ENCODE peak calls at places on chromosome 4, in four cellular contexts. K, V, U and X are unnamed samples.
A peak's percentile ranks its signal among the peaks of the same experiment; 100 is the strongest.

GRCh38 chr4:3446631-3447320 is 5.0 kb downstream of the HGFAC start:
- DNase-seq in K (no peak), V (no peak), U (no peak), X (no peak)

GRCh38 chr4:86831262-86832090 is 17.7 kb downstream of the SLC10A6 start:
- DNase-seq in K (no peak), V (no peak), U (peak; percentile 1), X (no peak)

GRCh38 chr4:28469886-28470285 is 1609.2 kb downstream of the STIM2 start:
- DNase-seq in K (no peak), V (no peak), U (no peak), X (no peak)

GRCh38 chr4:99947190-99947578 is 766 bp upstream of the DNAJB14 start:
- DNase-seq in K (no peak), V (no peak), U (no peak), X (no peak)

GRCh38 chr4:150127757-150128156 is 49.5 kb downstream of the DCLK2 start:
- DNase-seq in K (no peak), V (no peak), U (no peak), X (no peak)

GRCh38 chr4:65671402-65671801 is 1.1 kb upstream of the EPHA5 start:
- DNase-seq in K (no peak), V (no peak), U (peak; percentile 6), X (no peak)

GRCh38 chr4:184143770-184144564 is 73.7 kb downstream of the ENPP6 start:
- DNase-seq in K (peak; percentile 68), V (no peak), U (no peak), X (no peak)

GRCh38 chr4:42555828-42556227 is 101.1 kb downstream of the ATP8A1 start:
- DNase-seq in K (no peak), V (no peak), U (no peak), X (no peak)

GRCh38 chr4:185213341-185213740 is 3.9 kb downstream of the SNX25 start:
- DNase-seq in K (no peak), V (no peak), U (no peak), X (no peak)

GRCh38 chr4:15168759-15169158 is 166.5 kb downstream of the CPEB2 start:
- DNase-seq in K (no peak), V (no peak), U (no peak), X (no peak)
- TF ChIP-seq MAX in K (no peak), V (no peak), U (no peak), X (no peak)

GRCh38 chr4:69522554-69522953 is 26.8 kb upstream of the UGT2B4 start:
- DNase-seq in K (no peak), V (no peak), U (no peak), X (no peak)

GRCh38 chr4:69517674-69518073 is 22.0 kb upstream of the UGT2B4 start:
- DNase-seq in K (no peak), V (no peak), U (peak; percentile 6), X (no peak)

GRCh38 chr4:69523385-69524132 is 27.9 kb upstream of the UGT2B4 start:
- DNase-seq in K (no peak), V (no peak), U (no peak), X (no peak)

GRCh38 chr4:69518543-69519198 is 23.0 kb upstream of the UGT2B4 start:
- DNase-seq in K (no peak), V (no peak), U (no peak), X (no peak)

DNA sequence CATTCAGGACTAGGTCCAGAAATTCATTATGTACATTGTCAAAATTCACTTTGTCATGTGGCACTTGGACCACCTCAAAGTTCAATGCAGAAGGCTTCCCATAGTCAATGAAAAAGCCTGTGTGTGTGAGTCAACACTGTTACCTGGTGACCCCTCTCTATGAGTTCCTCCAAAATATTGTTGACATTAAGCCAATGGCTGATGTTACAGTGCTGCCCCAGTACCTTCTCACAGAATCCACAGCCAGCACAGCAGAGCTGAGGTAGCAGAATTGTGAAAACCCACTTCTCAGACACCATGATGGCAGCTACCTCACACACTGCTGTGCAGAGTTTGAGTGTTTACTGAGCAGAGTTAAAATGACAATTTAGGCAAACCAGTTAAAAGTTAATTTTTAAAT is 22.4 kb upstream of the UGT2B4 start:
- DNase-seq in K (no peak), V (no peak), U (peak; percentile 39), X (no peak)
- TF ChIP-seq FOXJ3 in K (no peak), V (no peak), U (no peak), X (no peak)

DNA sequence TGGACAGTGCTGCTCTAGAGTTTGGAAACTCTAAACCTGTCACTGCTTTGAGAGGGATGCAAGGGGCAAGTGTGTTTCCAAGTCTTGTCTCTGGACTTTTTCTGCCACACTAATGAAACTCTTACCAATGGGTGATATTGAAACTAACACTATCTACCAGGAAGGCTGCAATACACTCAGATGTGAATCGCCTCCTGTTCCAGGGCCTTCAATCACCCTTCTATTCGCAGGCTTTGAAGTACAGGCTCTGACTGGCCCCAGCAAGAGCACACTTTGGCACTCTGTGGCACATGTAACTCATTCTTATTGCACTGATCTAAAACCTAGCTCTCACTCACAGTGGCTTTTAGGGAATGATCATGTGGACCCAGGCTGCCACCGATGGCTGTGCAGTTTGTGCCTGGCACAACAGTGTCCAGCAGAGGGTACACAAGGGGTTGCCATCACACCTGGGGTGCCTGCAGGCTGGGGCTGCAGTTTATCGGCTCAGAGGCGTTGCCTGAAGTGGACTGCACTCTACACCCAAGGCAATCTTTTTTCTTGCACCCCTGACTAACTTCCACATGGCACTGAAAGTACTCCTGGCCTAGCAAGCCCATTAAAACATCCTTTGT is 210.8 kb downstream of the MGST2 start:
- DNase-seq in K (no peak), V (peak; percentile 41), U (no peak), X (no peak)
- TF ChIP-seq MAX in K (no peak), V (no peak), U (no peak), X (no peak)

DNA sequence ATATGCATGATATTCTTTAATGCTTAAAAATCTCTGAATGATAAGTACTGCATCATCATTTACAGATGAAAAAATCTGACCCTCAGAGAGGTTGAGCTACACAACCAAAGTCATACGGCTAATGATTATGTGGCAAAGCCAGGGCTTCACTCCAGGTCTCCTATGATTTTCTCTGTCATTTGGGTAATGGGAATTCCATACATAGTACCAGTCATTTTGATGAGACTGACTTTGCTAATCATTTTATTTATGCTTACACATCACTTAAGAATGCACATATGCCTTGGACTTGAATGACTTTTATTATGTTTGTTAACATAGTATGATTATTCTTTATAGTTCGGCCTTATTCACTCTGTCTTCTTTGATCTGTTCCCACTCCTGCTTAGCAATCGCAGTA is 255.1 kb upstream of the GPRIN3 start:
- DNase-seq in K (no peak), V (no peak), U (no peak), X (no peak)
- TF ChIP-seq FOXJ3 in K (no peak), V (no peak), U (no peak), X (no peak)

DNA sequence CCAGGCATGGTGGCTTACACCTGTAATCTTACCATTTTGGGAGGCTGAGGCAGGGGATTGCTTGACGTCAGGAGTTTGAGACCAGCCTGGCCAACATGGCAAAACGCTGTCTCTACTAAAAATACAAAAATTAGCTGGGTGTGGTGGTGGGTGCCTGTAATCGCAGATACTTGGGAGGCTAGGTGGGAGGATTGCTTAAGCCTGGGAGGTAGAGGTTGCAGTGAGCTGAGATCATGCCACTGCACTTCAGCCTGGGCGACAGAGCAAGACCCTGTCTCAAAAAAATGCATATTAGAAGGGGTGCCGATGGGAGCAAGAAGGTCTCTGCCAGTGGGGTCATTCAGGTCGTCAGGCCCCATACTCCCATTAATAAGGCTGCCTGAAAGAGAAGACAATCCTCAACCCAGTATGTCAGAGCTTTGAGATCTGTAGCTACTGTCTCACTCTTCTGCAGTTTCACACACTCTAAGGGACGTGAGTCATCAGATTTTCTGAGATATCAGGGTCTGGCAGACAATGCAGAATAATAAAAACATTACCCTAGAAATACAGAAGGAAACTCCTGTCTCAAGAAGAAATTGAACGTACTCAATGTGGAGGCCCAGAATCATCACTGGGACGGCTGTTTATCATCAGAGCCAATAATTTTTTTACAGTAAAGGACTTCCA is 176.7 kb upstream of the FAT1 start:
- DNase-seq in K (no peak), V (no peak), U (no peak), X (peak; percentile 70)
- TF ChIP-seq MAX in K (no peak), V (no peak), U (no peak), X (no peak)

GRCh38 chr4:121952290-121952689 is 430 bp upstream of the TRPC3 start:
- DNase-seq in K (no peak), V (no peak), U (no peak), X (no peak)

GRCh38 chr4:121950212-121950679 is 1.6 kb downstream of the TRPC3 start:
- DNase-seq in K (peak; percentile 98), V (peak; percentile 86), U (peak; percentile 20), X (peak; percentile 74)

GRCh38 chr4:121951570-121952110 is at the start of gene TRPC3:
- DNase-seq in K (peak; percentile 39), V (peak; percentile 69), U (no peak), X (peak; percentile 28)

GRCh38 chr4:121953860-121954259 is 2.0 kb upstream of the TRPC3 start:
- DNase-seq in K (no peak), V (no peak), U (no peak), X (no peak)

GRCh38 chr4:121950680-121951569 is 935 bp downstream of the TRPC3 start:
- DNase-seq in K (peak; percentile 33), V (peak; percentile 44), U (no peak), X (peak; percentile 18)
- TF ChIP-seq FOXJ3 in K (no peak), V (no peak), U (no peak), X (no peak)

DNA sequence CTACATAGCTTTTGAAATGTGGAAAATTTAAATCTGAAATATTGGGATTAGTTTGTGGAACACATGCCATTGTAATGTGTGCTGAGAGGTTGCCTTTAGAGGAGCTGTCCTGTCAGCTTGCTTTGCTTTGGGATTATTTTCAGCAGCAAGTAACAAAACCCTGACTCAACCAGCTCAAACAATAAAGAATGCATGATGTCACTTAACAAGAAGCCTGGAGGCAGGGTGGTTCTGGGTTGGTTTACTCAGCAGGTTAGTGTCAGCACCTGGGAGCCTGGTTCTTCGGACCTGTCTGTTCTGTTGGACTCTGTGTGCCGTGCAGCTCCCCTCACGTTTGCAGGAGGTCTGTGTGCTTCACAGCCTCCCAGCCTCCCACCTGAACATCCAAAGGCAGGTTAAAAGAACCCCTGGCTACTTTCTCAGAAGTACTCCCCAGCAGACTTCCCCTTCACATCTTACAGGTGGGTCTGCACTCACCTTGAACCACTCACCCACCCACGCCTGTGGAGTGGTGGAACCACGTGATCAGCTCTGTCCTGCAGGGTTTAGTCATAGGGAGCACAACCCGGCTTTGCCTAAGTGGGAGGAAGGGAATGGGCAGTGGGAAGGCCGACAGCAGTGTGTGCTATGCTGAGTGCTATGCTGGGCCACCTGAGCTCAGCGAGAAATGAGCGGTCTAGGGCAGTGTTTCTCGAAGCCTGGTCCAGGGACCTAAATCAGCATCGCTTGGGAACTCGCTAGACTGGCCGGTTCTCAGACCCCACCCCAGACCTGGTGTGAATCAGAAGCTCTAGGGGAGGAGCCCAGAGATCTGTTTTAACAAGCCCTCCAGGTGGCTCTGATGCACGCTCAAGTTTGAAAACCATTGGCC is 20.4 kb downstream of the TMEM131L start:
- DNase-seq in K (peak; percentile 35), V (no peak), U (peak; percentile 72), X (no peak)
- TF ChIP-seq MAX in K (no peak), V (peak; percentile 33), U (no peak), X (no peak)

GRCh38 chr4:143438710-143439109 is 74.8 kb upstream of the SMARCA5 start:
- DNase-seq in K (no peak), V (no peak), U (no peak), X (no peak)
- TF ChIP-seq FOXJ3 in K (no peak), V (no peak), U (no peak), X (no peak)

GRCh38 chr4:78584863-78585576 is 33.5 kb downstream of the ANXA3 start:
- DNase-seq in K (no peak), V (no peak), U (peak; percentile 12), X (no peak)
- TF ChIP-seq MAX in K (no peak), V (no peak), U (no peak), X (no peak)